ENCODE peak calls at places on chromosomes 4 and X, in four cellular contexts. One of them, this sample, is unnamed.

GRCh38 chrX:130084651-130085237 is 25.6 kb downstream of the ELF4 start:
- DNase-seq in heart right ventricle: no peak
- DNase-seq in uterus: no peak
- DNase-seq in coronary artery: no peak
- DNase-seq in this sample: no peak

GRCh38 chr4:122577189-122577553 is 43.7 kb downstream of the IL21 start:
- DNase-seq in uterus: no peak
- DNase-seq in coronary artery: no peak
- DNase-seq in heart right ventricle: no peak
- DNase-seq in this sample: no peak

GRCh38 chr4:74284074-74284473 is 24.2 kb upstream of the EPGN start:
- DNase-seq in coronary artery: no peak
- DNase-seq in uterus: no peak
- DNase-seq in heart right ventricle: no peak
- DNase-seq in this sample: no peak

GRCh38 chr4:184474261-184475095 is at the start of gene IRF2:
- DNase-seq in heart right ventricle: peak; percentile 98
- DNase-seq in coronary artery: peak; percentile 98
- DNase-seq in uterus: peak; percentile 97
- DNase-seq in this sample: peak; percentile 95

GRCh38 chr4:68904786-68905185 is 46.8 kb downstream of the UGT2A3 start:
- DNase-seq in heart right ventricle: no peak
- DNase-seq in uterus: no peak
- DNase-seq in coronary artery: no peak
- DNase-seq in this sample: no peak

GRCh38 chr4:152245706-152246105 is 290.2 kb downstream of the FBXW7 start:
- DNase-seq in uterus: no peak
- DNase-seq in coronary artery: no peak
- DNase-seq in heart right ventricle: no peak
- DNase-seq in this sample: no peak

GRCh38 chrX:132219343-132219768 is at the start of gene RAP2C:
- DNase-seq in heart right ventricle: peak; percentile 76
- DNase-seq in coronary artery: peak; percentile 79
- DNase-seq in uterus: peak; percentile 66
- DNase-seq in this sample: peak; percentile 53

GRCh38 chr4:110586137-110586850 is 36.6 kb downstream of the PITX2 start:
- DNase-seq in heart right ventricle: no peak
- DNase-seq in coronary artery: no peak
- DNase-seq in uterus: no peak
- DNase-seq in this sample: no peak

GRCh38 chr4:1752284-1753041 is 31.1 kb downstream of the TACC3 start:
- DNase-seq in heart right ventricle: no peak
- DNase-seq in coronary artery: no peak
- DNase-seq in uterus: no peak
- DNase-seq in this sample: no peak

GRCh38 chr4:133565379-133565778 is 416.3 kb downstream of the PCDH10 start:
- DNase-seq in coronary artery: no peak
- DNase-seq in heart right ventricle: no peak
- DNase-seq in uterus: no peak
- DNase-seq in this sample: no peak

GRCh38 chr4:106303548-106303947 is 12.5 kb downstream of the TBCK start:
- DNase-seq in uterus: no peak
- DNase-seq in heart right ventricle: no peak
- DNase-seq in coronary artery: no peak
- DNase-seq in this sample: no peak

GRCh38 chr4:184450743-184451142 is 23.6 kb downstream of the IRF2 start:
- DNase-seq in heart right ventricle: no peak
- DNase-seq in coronary artery: peak; percentile 4
- DNase-seq in uterus: no peak
- DNase-seq in this sample: no peak

GRCh38 chr4:87679449-87680169 is 29.5 kb downstream of the DMP1 start:
- DNase-seq in heart right ventricle: peak; percentile 68
- DNase-seq in coronary artery: no peak
- DNase-seq in uterus: peak; percentile 66
- DNase-seq in this sample: no peak

GRCh38 chrX:809081-809480 is 178.5 kb downstream of the SHOX start:
- DNase-seq in coronary artery: no peak
- DNase-seq in uterus: no peak
- DNase-seq in heart right ventricle: no peak
- DNase-seq in this sample: no peak

GRCh38 chr4:4425696-4426095 is 38.8 kb downstream of the NSG1 start:
- DNase-seq in uterus: peak; percentile 5
- DNase-seq in heart right ventricle: no peak
- DNase-seq in coronary artery: no peak
- DNase-seq in this sample: no peak

GRCh38 chr4:78414116-78414515 is 137.5 kb upstream of the ANXA3 start:
- DNase-seq in heart right ventricle: peak; percentile 15
- DNase-seq in uterus: no peak
- DNase-seq in coronary artery: no peak
- DNase-seq in this sample: no peak

GRCh38 chr4:15451866-15452765 is 17.6 kb upstream of the CC2D2A start:
- DNase-seq in uterus: no peak
- DNase-seq in coronary artery: no peak
- DNase-seq in heart right ventricle: no peak
- DNase-seq in this sample: no peak

GRCh38 chrX:19673334-19674040 is 158.2 kb upstream of the MAP3K15 start:
- DNase-seq in uterus: peak; percentile 76
- DNase-seq in heart right ventricle: peak; percentile 64
- DNase-seq in coronary artery: peak; percentile 81
- DNase-seq in this sample: no peak

GRCh38 chr4:57184378-57185031 is 74.3 kb upstream of the IGFBP7 start:
- DNase-seq in uterus: no peak
- DNase-seq in heart right ventricle: no peak
- DNase-seq in coronary artery: no peak
- DNase-seq in this sample: peak; percentile 47

GRCh38 chr4:72858328-72858727 is 211.2 kb downstream of the COX18 start:
- DNase-seq in coronary artery: no peak
- DNase-seq in heart right ventricle: no peak
- DNase-seq in uterus: no peak
- DNase-seq in this sample: no peak

GRCh38 chrX:69317721-69318120 is 152.5 kb upstream of the PJA1 start:
- DNase-seq in coronary artery: peak; percentile 19
- DNase-seq in heart right ventricle: no peak
- DNase-seq in uterus: no peak
- DNase-seq in this sample: no peak

GRCh38 chrX:50073601-50074000 is 127.2 kb downstream of the AKAP4 start:
- DNase-seq in coronary artery: no peak
- DNase-seq in heart right ventricle: no peak
- DNase-seq in uterus: no peak
- DNase-seq in this sample: no peak

GRCh38 chrX:155179343-155179997 is 36.8 kb upstream of the VBP1 start:
- DNase-seq in coronary artery: no peak
- DNase-seq in heart right ventricle: no peak
- DNase-seq in uterus: no peak
- DNase-seq in this sample: no peak

GRCh38 chr4:2286904-2287593 is 25.1 kb upstream of the MXD4 start:
- DNase-seq in uterus: no peak
- DNase-seq in coronary artery: no peak
- DNase-seq in heart right ventricle: no peak
- DNase-seq in this sample: no peak

DNA sequence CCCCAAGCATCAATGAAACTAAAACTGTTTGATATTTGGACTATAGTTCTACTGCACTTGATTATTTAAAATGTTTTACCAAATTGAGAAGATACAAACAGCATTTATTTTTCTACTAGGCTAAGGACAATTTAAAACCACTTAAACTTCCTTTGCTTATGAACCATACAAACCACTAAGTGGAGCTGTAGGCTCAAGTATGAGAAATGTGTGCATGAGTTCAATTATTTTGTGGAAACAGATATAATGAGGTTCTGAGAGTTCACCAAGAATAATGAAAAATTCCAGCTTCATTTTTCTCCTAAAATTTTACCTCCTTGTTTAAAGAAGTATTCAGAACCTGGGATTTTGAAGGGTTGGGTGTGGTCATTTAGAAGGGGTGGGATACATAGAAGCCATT is 63.1 kb downstream of the SERPINA7 start:
- DNase-seq in coronary artery: no peak
- DNase-seq in uterus: no peak
- DNase-seq in heart right ventricle: no peak
- DNase-seq in this sample: no peak
- TF ChIP-seq CTCF in coronary artery: no peak
- TF ChIP-seq CTCF in uterus: peak; percentile 13
- TF ChIP-seq CTCF in heart right ventricle: peak; percentile 14
- TF ChIP-seq CTCF in this sample: peak; percentile 60

GRCh38 chr4:156884183-156884582 is 87.4 kb downstream of the PDGFC start:
- DNase-seq in heart right ventricle: no peak
- DNase-seq in coronary artery: no peak
- DNase-seq in uterus: no peak
- DNase-seq in this sample: no peak
- H3K4me3 ChIP-seq in heart right ventricle: no peak overlapping the region
- H3K4me3 ChIP-seq in coronary artery: no peak overlapping the region
- H3K4me3 ChIP-seq in uterus: no peak overlapping the region
- H3K4me3 ChIP-seq in this sample: no peak overlapping the region

DNA sequence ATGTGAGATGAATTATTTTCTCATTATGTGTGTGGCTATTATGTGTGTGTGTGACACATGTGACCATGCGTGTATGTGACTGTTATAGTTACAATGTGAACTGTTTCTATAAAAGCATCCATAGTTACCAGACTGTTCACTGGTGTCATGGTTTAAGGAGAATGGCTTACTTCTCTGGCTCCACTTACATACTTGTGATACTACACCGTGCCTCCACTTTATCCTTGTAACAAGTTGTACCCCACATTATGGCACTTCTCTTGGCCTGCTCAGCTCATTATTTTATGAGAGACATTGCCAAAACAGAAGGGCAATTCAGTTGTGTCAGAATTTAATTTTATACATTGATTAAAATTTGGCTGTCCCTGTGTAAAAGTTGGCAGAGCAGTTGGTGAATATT is 62.5 kb upstream of the TBC1D14 start:
- DNase-seq in coronary artery: no peak
- DNase-seq in uterus: no peak
- DNase-seq in heart right ventricle: no peak
- DNase-seq in this sample: no peak
- H3K27ac ChIP-seq in coronary artery: no peak overlapping the region
- H3K27ac ChIP-seq in uterus: no peak overlapping the region
- H3K27ac ChIP-seq in heart right ventricle: no peak overlapping the region
- H3K27ac ChIP-seq in this sample: no peak overlapping the region

GRCh38 chr4:128161138-128161537 is 100.0 kb downstream of the LARP1B start:
- DNase-seq in uterus: no peak
- DNase-seq in heart right ventricle: no peak
- DNase-seq in coronary artery: no peak
- DNase-seq in this sample: no peak

GRCh38 chr4:128162434-128162833 is 101.3 kb downstream of the LARP1B start:
- DNase-seq in heart right ventricle: no peak
- DNase-seq in uterus: no peak
- DNase-seq in coronary artery: no peak
- DNase-seq in this sample: no peak

GRCh38 chr4:128159967-128160366 is 98.9 kb downstream of the LARP1B start:
- DNase-seq in heart right ventricle: no peak
- DNase-seq in uterus: no peak
- DNase-seq in coronary artery: no peak
- DNase-seq in this sample: no peak

GRCh38 chr4:128155874-128156456 is 94.9 kb downstream of the LARP1B start:
- DNase-seq in coronary artery: no peak
- DNase-seq in uterus: no peak
- DNase-seq in heart right ventricle: no peak
- DNase-seq in this sample: no peak

DNA sequence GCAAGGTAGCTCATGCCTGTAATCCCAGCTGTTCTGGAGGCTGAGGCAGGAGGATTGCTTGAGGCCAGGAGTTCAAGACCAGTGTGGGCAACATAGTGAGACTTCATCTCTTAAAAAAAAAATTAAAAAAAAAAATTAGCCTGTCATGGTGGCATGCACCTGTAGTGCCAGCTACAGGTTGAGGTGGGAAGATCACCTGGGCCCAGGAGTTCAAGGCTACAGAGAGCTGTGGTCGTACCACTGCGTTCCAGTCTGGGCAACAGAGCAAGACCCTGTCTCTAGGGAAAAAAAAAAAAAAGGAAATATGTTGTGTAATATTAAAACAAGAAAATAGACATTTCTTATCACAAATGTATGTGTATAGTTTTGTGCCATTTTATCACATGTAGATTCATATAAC is 97.8 kb downstream of the LARP1B start:
- DNase-seq in heart right ventricle: no peak
- DNase-seq in coronary artery: no peak
- DNase-seq in uterus: no peak
- DNase-seq in this sample: no peak
- TF ChIP-seq CTCF in heart right ventricle: no peak
- TF ChIP-seq CTCF in coronary artery: no peak
- TF ChIP-seq CTCF in uterus: no peak
- TF ChIP-seq CTCF in this sample: no peak

This sample was measured in dorsolateral prefrontal cortex.